ENCODE peak calls at places on chromosomes 16 and 17, in four cellular contexts. One of them, this sample, is unnamed.
A peak's percentile ranks its signal among the peaks of the same experiment; 100 is the strongest.

GRCh38 chr16:24900230-24900629 is 54.5 kb downstream of the SLC5A11 start:
- DNase-seq in WTC11: no peak
- DNase-seq in K562: no peak
- DNase-seq in HepG2: no peak
- DNase-seq in this sample: no peak

GRCh38 chr17:35660902-35661301 is 70.5 kb upstream of the RASL10B start:
- DNase-seq in K562: no peak
- DNase-seq in WTC11: no peak
- DNase-seq in HepG2: no peak
- DNase-seq in this sample: no peak

GRCh38 chr16:74768239-74768638 is 6.4 kb downstream of the FA2H start:
- DNase-seq in WTC11: no peak
- DNase-seq in HepG2: no peak
- DNase-seq in K562: no peak
- DNase-seq in this sample: no peak

GRCh38 chr16:58440094-58440493 is 47.8 kb downstream of the GINS3 start:
- DNase-seq in WTC11: no peak
- DNase-seq in HepG2: no peak
- DNase-seq in K562: no peak
- DNase-seq in this sample: no peak

GRCh38 chr17:83183150-83183820 is 103.9 kb downstream of the METRNL start:
- DNase-seq in HepG2: no peak
- DNase-seq in WTC11: peak; percentile 4
- DNase-seq in K562: no peak
- DNase-seq in this sample: no peak

GRCh38 chr17:3695723-3696411 is at the start of gene P2RX5:
- DNase-seq in K562: peak; percentile 56
- DNase-seq in HepG2: no peak
- DNase-seq in WTC11: peak; percentile 58
- DNase-seq in this sample: no peak

GRCh38 chr16:87329436-87330256 is 12.5 kb upstream of the C16orf95 start:
- DNase-seq in WTC11: no peak
- DNase-seq in K562: no peak
- DNase-seq in HepG2: no peak
- DNase-seq in this sample: no peak

GRCh38 chr16:30633526-30633925 is 17.2 kb upstream of the PRR14 start:
- DNase-seq in HepG2: no peak
- DNase-seq in WTC11: no peak
- DNase-seq in K562: no peak
- DNase-seq in this sample: no peak

GRCh38 chr16:3492356-3492755 is 2.9 kb downstream of the C16orf90 start:
- DNase-seq in K562: no peak
- DNase-seq in WTC11: no peak
- DNase-seq in HepG2: no peak
- DNase-seq in this sample: no peak

GRCh38 chr17:352421-353212 is at the start of gene RPH3AL:
- DNase-seq in WTC11: no peak
- DNase-seq in K562: no peak
- DNase-seq in HepG2: peak; percentile 92
- DNase-seq in this sample: no peak

GRCh38 chr16:56780646-56781045 is 50.7 kb downstream of the NUP93 start:
- DNase-seq in WTC11: no peak
- DNase-seq in K562: no peak
- DNase-seq in HepG2: no peak
- DNase-seq in this sample: no peak

GRCh38 chr16:68247400-68247799 is 2.2 kb downstream of the PLA2G15 start:
- DNase-seq in WTC11: no peak
- DNase-seq in K562: no peak
- DNase-seq in HepG2: no peak
- DNase-seq in this sample: no peak

GRCh38 chr17:74459622-74460021 is 6.8 kb upstream of the CD300A start:
- DNase-seq in K562: no peak
- DNase-seq in HepG2: no peak
- DNase-seq in WTC11: no peak
- DNase-seq in this sample: no peak
- TF ChIP-seq ELF4 in K562: no peak
- TF ChIP-seq ELF4 in HepG2: no peak
- TF ChIP-seq ELF4 in WTC11: no peak
- TF ChIP-seq ELF4 in this sample: no peak

GRCh38 chr17:17784599-17785264 is 52.1 kb downstream of the SREBF1 start:
- DNase-seq in HepG2: peak; percentile 72
- DNase-seq in K562: peak; percentile 21
- DNase-seq in WTC11: no peak
- DNase-seq in this sample: peak; percentile 48
- TF ChIP-seq ELF4 in HepG2: no peak
- TF ChIP-seq ELF4 in K562: no peak
- TF ChIP-seq ELF4 in WTC11: no peak
- TF ChIP-seq ELF4 in this sample: no peak

GRCh38 chr17:7034955-7035590 is 742 bp upstream of the SLC16A13 start:
- DNase-seq in HepG2: no peak
- DNase-seq in WTC11: no peak
- DNase-seq in K562: no peak
- DNase-seq in this sample: no peak
- TF ChIP-seq ELF4 in HepG2: no peak
- TF ChIP-seq ELF4 in WTC11: no peak
- TF ChIP-seq ELF4 in K562: no peak
- TF ChIP-seq ELF4 in this sample: no peak

GRCh38 chr16:54048994-54049929 is 237.3 kb downstream of the IRX3 start:
- DNase-seq in HepG2: no peak
- DNase-seq in WTC11: peak; percentile 41
- DNase-seq in K562: no peak
- DNase-seq in this sample: no peak
- TF ChIP-seq ELF4 in HepG2: no peak
- TF ChIP-seq ELF4 in WTC11: no peak
- TF ChIP-seq ELF4 in K562: no peak
- TF ChIP-seq ELF4 in this sample: no peak

GRCh38 chr17:40518401-40519088 is 17.1 kb upstream of the TNS4 start:
- DNase-seq in K562: peak; percentile 32
- DNase-seq in WTC11: no peak
- DNase-seq in HepG2: no peak
- DNase-seq in this sample: no peak
- TF ChIP-seq ELF4 in K562: no peak
- TF ChIP-seq ELF4 in WTC11: no peak
- TF ChIP-seq ELF4 in HepG2: no peak
- TF ChIP-seq ELF4 in this sample: no peak

GRCh38 chr16:65817799-65818198 is 548.7 kb upstream of the CDH5 start:
- DNase-seq in HepG2: no peak
- DNase-seq in WTC11: no peak
- DNase-seq in K562: no peak
- DNase-seq in this sample: no peak
- TF ChIP-seq ELF4 in HepG2: no peak
- TF ChIP-seq ELF4 in WTC11: no peak
- TF ChIP-seq ELF4 in K562: no peak
- TF ChIP-seq ELF4 in this sample: no peak

GRCh38 chr16:11114366-11115164 is 141.4 kb downstream of the SOCS1 start:
- DNase-seq in K562: no peak
- DNase-seq in WTC11: no peak
- DNase-seq in HepG2: no peak
- DNase-seq in this sample: no peak
- TF ChIP-seq ELF4 in K562: no peak
- TF ChIP-seq ELF4 in WTC11: no peak
- TF ChIP-seq ELF4 in HepG2: no peak
- TF ChIP-seq ELF4 in this sample: no peak